ENCODE peak calls at places on chromosomes 12 and 14, in five cellular contexts. S is SW480, X is fibroblast of lung, Q is Right ventricle myocardium superior, K is pons. O is an unnamed sample.

GRCh38 chr14:23571701-23572523 is 4.3 kb upstream of the AP1G2 start:
- DNase-seq in Q (no peak), X (no peak), S (no peak), K (no peak), O (no peak)

GRCh38 chr12:104630230-104630670 is 173.5 kb downstream of the CHST11 start:
- DNase-seq in X (no peak), Q (no peak), K (no peak), S (no peak), O (no peak)

GRCh38 chr14:100816950-100817901 is 8.7 kb upstream of the MEG3 start:
- DNase-seq in Q (no peak), S (no peak), K (no peak), X (no peak), O (no peak)

GRCh38 chr12:58566599-58566998 is 353.7 kb downstream of the LRIG3 start:
- DNase-seq in S (no peak), Q (no peak), K (no peak), X (peak), O (no peak)

GRCh38 chr12:91379051-91379775 is 196.6 kb upstream of the DCN start:
- DNase-seq in K (no peak), Q (no peak), X (no peak), S (no peak), O (no peak)

GRCh38 chr12:64790166-64790565 is 31.0 kb upstream of the GNS start:
- DNase-seq in X (no peak), Q (no peak), K (no peak), S (no peak), O (no peak)

GRCh38 chr14:92387610-92388009 is 64.6 kb downstream of the SLC24A4 start:
- DNase-seq in K (no peak), X (no peak), S (no peak), Q (no peak), O (no peak)

GRCh38 chr12:45933504-45933903 is 56.9 kb downstream of the SCAF11 start:
- DNase-seq in S (no peak), K (no peak), Q (no peak), X (no peak), O (no peak)

GRCh38 chr12:114275937-114276785 is 129.8 kb downstream of the TBX5 start:
- DNase-seq in K (no peak), Q (no peak), X (peak), S (no peak), O (no peak)

GRCh38 chr14:93804654-93805053 is 16.4 kb upstream of the PRIMA1 start:
- DNase-seq in K (no peak), Q (no peak), X (no peak), S (no peak), O (no peak)

GRCh38 chr12:88896958-88897357 is 316.7 kb upstream of the KITLG start:
- DNase-seq in X (peak), S (no peak), Q (no peak), K (no peak), O (no peak)

GRCh38 chr12:6207254-6207942 is 7.2 kb downstream of the CD9 start:
- DNase-seq in Q (no peak), K (peak), X (no peak), S (no peak), O (no peak)

GRCh38 chr12:26338574-26339572 is 143.5 kb downstream of the SSPN start:
- DNase-seq in X (peak), S (peak), K (peak), Q (no peak), O (no peak)

GRCh38 chr12:55738113-55739024 is 4.6 kb upstream of the GDF11 start:
- DNase-seq in Q (peak), X (peak), S (peak), K (peak), O (peak)

GRCh38 chr12:57087689-57088441 is 1.0 kb upstream of the NAB2 start:
- DNase-seq in K (peak), S (peak), Q (peak), X (peak), O (peak)

GRCh38 chr12:94429633-94430032 is 30.0 kb downstream of the CEP83 start:
- DNase-seq in Q (no peak), K (no peak), X (no peak), S (no peak), O (no peak)

GRCh38 chr12:29168000-29168399 is 18.9 kb downstream of the FAR2 start:
- DNase-seq in X (no peak), S (no peak), Q (no peak), K (no peak), O (no peak)

GRCh38 chr12:113049976-113050742 is 6.4 kb upstream of the DTX1 start:
- DNase-seq in Q (no peak), S (peak), K (no peak), X (no peak), O (no peak)

GRCh38 chr14:74630881-74631690 is 19.0 kb upstream of the LTBP2 start:
- DNase-seq in K (no peak), X (peak), S (no peak), Q (peak), O (no peak)

GRCh38 chr12:120696599-120696998 is 9.7 kb downstream of the MLEC start:
- DNase-seq in S (no peak), X (no peak), K (no peak), Q (no peak), O (no peak)

GRCh38 chr14:41235466-41235865 is 371.2 kb upstream of the LRFN5 start:
- DNase-seq in Q (no peak), S (no peak), K (no peak), X (no peak), O (no peak)

GRCh38 chr14:63717704-63718103 is 10.2 kb downstream of the SGPP1 start:
- DNase-seq in K (no peak), Q (no peak), S (peak), X (peak), O (no peak)

GRCh38 chr12:75850751-75851462 is 180.7 kb downstream of the PHLDA1 start:
- DNase-seq in K (no peak), S (no peak), Q (no peak), X (peak), O (no peak)